ENCODE peak calls at places on chromosomes 6 and 20, in six cellular contexts. O is substantia nigra, P is fibroblast of mammary gland, E is stomach, W is Daoy, Z is omental fat pad. H is an unnamed sample.

GRCh38 chr6:47626782-47627181 is 71.6 kb upstream of the ADGRF4 start:
- DNase-seq in Z (no peak), W (no peak), E (no peak), P (no peak), O (no peak), H (no peak)

GRCh38 chr20:63378626-63379025 is 17.5 kb upstream of the CHRNA4 start:
- DNase-seq in W (no peak), Z (no peak), O (no peak), P (no peak), E (no peak), H (no peak)

GRCh38 chr6:31175961-31176360 is 5.5 kb upstream of the POU5F1 start:
- DNase-seq in E (no peak), P (peak; percentile 68), W (peak; percentile 58), O (no peak), Z (no peak), H (no peak)

GRCh38 chr20:53899351-53900167 is 170.8 kb downstream of the BCAS1 start:
- DNase-seq in P (peak; percentile 95), Z (no peak), W (peak; percentile 96), O (no peak), E (peak; percentile 46), H (no peak)

GRCh38 chr20:53559816-53560215 is 33.8 kb downstream of the ZNF217 start:
- DNase-seq in E (no peak), O (no peak), W (no peak), Z (no peak), P (peak; percentile 87), H (no peak)

GRCh38 chr6:31477521-31477920 is 20.4 kb upstream of the MICB start:
- DNase-seq in O (no peak), E (no peak), P (no peak), W (no peak), Z (no peak), H (no peak)

GRCh38 chr6:193773-194310 is 98.4 kb upstream of the DUSP22 start:
- DNase-seq in Z (no peak), E (no peak), O (no peak), W (no peak), P (no peak), H (no peak)

GRCh38 chr20:61371501-61372150 is 119.6 kb downstream of the CDH4 start:
- DNase-seq in O (no peak), W (no peak), P (no peak), Z (no peak), E (no peak), H (no peak)

GRCh38 chr6:167760979-167761793 is 65.5 kb upstream of the AFDN start:
- DNase-seq in Z (no peak), O (peak; percentile 28), E (peak; percentile 76), P (peak; percentile 75), W (peak; percentile 9), H (peak; percentile 80)

GRCh38 chr20:51396365-51396909 is 146.1 kb downstream of the NFATC2 start:
- DNase-seq in Z (no peak), E (no peak), W (no peak), P (no peak), O (no peak), H (peak; percentile 54)

H was measured in left cardiac atrium.